ENCODE peak calls at places on chromosome 14, in nine cellular contexts. D is breast epithelium, N is GM12891, S is prostate gland, X is vagina, A is GM12892, Y is K562, B is stomach, I is HCT116. G is an unnamed sample.
A peak's percentile ranks its signal among the peaks of the same experiment; 100 is the strongest.

GRCh38 chr14:94702629-94703028 is 67.3 kb downstream of the GSC start:
- DNase-seq in D (no peak), B (no peak), A (no peak), Y (no peak), I (no peak), S (no peak), N (no peak), X (no peak), G (no peak)

GRCh38 chr14:61561144-61561543 is 134.2 kb upstream of the HIF1A start:
- DNase-seq in A (no peak), B (no peak), N (no peak), S (no peak), D (no peak), I (no peak), Y (no peak), X (no peak), G (no peak)

GRCh38 chr14:101230161-101230850 is 326.8 kb upstream of the RTL1 start:
- DNase-seq in X (peak; percentile 76), D (no peak), N (no peak), A (no peak), Y (peak; percentile 42), I (no peak), S (no peak), B (no peak), G (no peak)

GRCh38 chr14:52013984-52014600 is 24.7 kb downstream of the RTRAF start:
- DNase-seq in N (no peak), S (no peak), B (no peak), D (no peak), X (no peak), I (no peak), A (no peak), Y (peak; percentile 21), G (no peak)

GRCh38 chr14:33120341-33120740 is 181.7 kb downstream of the NPAS3 start:
- DNase-seq in X (no peak), S (no peak), A (no peak), D (no peak), B (no peak), I (no peak), Y (no peak), N (no peak), G (no peak)

GRCh38 chr14:20262642-20263128 is 23.6 kb downstream of the OR11H4 start:
- DNase-seq in B (no peak), Y (no peak), A (no peak), I (peak; percentile 6), D (no peak), N (no peak), X (no peak), S (no peak), G (peak; percentile 32)

GRCh38 chr14:75864352-75864751 is 117.4 kb downstream of the TGFB3 start:
- DNase-seq in Y (no peak), X (no peak), N (no peak), D (no peak), S (no peak), A (no peak), B (no peak), I (no peak), G (no peak)

GRCh38 chr14:36655963-36656768 is 5.5 kb upstream of the PAX9 start:
- DNase-seq in Y (peak; percentile 14), S (no peak), I (peak; percentile 54), D (peak; percentile 58), X (no peak), A (no peak), N (no peak), B (no peak), G (no peak)

GRCh38 chr14:53954551-53955233 is 1.9 kb downstream of the BMP4 start:
- DNase-seq in D (no peak), I (no peak), A (no peak), X (no peak), N (no peak), B (no peak), Y (no peak), S (no peak), G (no peak)

GRCh38 chr14:105313381-105314286 is 914 bp upstream of the PACS2 start:
- DNase-seq in A (no peak), Y (peak; percentile 76), N (peak; percentile 52), D (no peak), B (peak; percentile 43), S (peak; percentile 32), X (no peak), I (no peak), G (no peak)
- TF ChIP-seq POLR2AphosphoS5 in A (no peak), Y (no peak), N (no peak), D (no peak), B (no peak), S (no peak), X (peak; percentile 25), I (no peak), G (no peak)

DNA sequence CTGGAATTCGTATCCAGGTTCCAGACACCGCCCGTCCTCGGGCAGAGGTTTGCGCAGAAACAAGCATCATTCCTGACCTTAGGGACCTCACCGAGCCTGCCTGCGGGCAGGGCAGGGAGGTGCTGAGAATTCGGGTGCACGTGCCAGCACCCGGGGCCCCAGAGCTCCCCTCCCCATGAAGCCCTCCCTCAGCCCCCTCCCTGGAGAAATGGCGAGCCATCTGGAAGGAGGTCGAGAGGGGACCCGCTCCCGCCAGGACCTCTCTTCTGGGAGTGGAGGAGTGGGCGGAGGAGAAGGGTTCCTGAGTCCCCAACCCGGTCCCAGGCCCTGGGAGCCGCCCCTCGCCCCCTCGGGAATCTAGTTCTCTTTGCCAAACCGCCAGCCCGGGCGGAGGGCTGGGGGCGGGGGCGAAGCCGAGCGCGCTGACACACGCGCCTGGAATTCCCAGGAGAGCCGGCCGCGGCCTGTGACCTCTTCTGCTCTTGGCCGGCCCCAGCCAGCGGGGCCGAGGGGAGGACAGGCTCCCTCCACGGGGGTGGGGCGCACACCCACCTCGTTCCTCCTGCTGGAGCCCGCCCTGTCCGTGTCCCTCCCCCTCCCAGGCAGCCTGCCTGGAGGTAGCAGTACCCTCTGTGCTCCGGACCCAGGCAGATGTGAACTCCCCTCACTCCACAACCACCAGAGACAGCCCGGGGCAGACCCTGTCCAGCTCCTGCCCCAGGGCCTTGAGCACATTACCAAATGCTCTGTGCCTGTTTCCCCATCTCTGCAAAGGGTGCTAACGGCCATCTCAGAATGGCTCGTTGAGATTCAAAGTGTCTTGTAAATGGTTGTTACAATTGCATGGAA is 23.0 kb upstream of the GPR132 start:
- DNase-seq in B (peak; percentile 23), S (no peak), A (peak; percentile 14), Y (peak; percentile 23), N (no peak), I (no peak), X (no peak), D (peak; percentile 60), G (no peak)
- TF ChIP-seq POLR2AphosphoS5 in B (no peak), S (no peak), A (no peak), Y (no peak), N (no peak), I (no peak), X (peak; percentile 75), D (no peak), G (no peak)

DNA sequence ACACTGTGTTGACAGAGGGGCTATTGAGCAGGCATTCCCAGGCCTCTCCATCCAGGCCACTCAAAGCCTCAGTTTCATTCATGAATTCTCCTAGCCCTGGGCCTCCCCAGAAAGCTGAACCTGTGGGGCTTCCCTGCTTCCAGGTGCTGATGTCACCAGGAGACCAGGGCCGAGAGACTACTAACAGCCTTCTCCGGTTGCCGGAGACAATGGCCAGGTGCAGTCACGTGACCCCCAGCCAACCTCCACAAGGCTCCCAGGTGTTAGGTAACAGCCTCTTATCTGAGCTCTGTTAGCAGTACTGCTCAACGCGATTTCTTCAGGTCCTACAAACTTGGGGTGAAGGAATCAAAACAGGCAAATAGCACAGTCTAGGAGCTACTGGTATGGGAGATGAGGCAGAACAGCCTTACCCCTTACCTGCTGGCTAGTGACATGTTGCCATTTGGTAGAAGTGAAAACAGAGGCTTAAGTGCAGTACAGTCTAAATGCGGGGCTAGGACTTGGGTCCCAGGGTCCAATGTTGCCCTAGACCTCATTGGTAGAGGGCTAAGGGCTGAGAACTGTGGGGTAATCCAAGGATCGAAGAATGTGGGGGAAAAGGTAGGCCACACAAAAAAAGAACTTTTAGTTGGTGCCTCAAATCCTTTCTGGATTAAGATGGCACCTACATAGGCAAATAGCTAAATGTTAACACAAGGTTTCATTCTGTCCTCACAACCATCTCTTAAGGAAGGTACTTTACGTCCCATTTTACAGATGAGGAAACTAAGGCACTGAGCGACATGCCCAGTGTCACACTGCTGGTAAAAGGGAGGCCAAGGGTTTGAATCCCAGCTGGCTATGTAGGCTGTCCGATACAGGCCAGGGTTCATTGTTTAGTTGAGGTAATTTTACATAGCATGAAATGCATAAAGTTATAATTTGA is 3.8 kb downstream of the CCDC88C start:
- DNase-seq in S (peak; percentile 72), N (no peak), X (no peak), Y (no peak), A (no peak), D (peak; percentile 52), I (no peak), B (peak; percentile 90), G (no peak)
- TF ChIP-seq POLR2AphosphoS5 in S (peak; percentile 26), N (no peak), X (no peak), Y (no peak), A (no peak), D (no peak), I (no peak), B (peak; percentile 43), G (no peak)

GRCh38 chr14:24312736-24313507 is 1.6 kb downstream of the LTB4R start:
- DNase-seq in I (no peak), Y (no peak), B (no peak), D (no peak), N (no peak), A (no peak), X (no peak), S (no peak), G (no peak)
- TF ChIP-seq POLR2AphosphoS5 in I (no peak), Y (no peak), B (peak; percentile 41), D (no peak), N (peak; percentile 20), A (peak; percentile 24), X (no peak), S (no peak), G (peak; percentile 20)

GRCh38 chr14:68362841-68363240 is 430.0 kb downstream of the ZFP36L1 start:
- DNase-seq in Y (no peak), B (no peak), A (no peak), X (no peak), D (no peak), N (no peak), S (no peak), I (no peak), G (no peak)

GRCh38 chr14:68363841-68364711 is 428.8 kb downstream of the ZFP36L1 start:
- DNase-seq in B (no peak), Y (no peak), I (no peak), A (no peak), X (no peak), D (no peak), S (no peak), N (no peak), G (no peak)

GRCh38 chr14:68365228-68365627 is 427.6 kb downstream of the ZFP36L1 start:
- DNase-seq in Y (no peak), I (peak; percentile 8), N (no peak), B (no peak), X (no peak), A (no peak), S (no peak), D (no peak), G (no peak)

GRCh38 chr14:68364823-68365222 is 428.0 kb downstream of the ZFP36L1 start:
- DNase-seq in I (no peak), D (no peak), N (no peak), X (no peak), S (peak; percentile 43), B (no peak), Y (no peak), A (no peak), G (no peak)

DNA sequence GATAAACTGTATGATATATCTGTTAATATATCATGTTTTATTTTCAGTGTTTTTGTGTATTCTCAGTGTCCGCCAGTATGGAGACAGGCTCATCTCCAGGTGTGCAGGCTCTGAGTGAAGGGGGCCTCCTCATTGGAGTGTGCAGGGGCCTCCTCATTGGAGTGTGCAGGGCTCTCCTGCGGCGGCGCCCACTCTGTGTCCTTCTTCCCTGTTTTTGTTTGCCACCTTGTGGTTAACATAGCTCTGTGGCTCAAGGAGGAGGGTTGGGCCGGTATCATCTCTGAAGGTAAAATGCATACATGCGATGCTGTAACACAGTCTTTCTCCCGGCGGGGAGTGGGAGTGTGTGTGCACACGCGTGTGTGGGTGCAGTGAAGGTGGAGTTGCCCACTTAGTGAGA is 429.5 kb downstream of the ZFP36L1 start:
- DNase-seq in D (no peak), I (peak; percentile 13), B (no peak), X (no peak), A (no peak), N (no peak), Y (no peak), S (no peak), G (no peak)
- TF ChIP-seq POLR2AphosphoS5 in D (no peak), I (no peak), B (no peak), X (no peak), A (no peak), N (no peak), Y (no peak), S (no peak), G (no peak)

G was measured in SK-N-MC.